ENCODE peak calls at places on chromosomes 6 and 20, in nine cellular contexts. C, B, K, A, X, U, I, W and Q are unnamed samples.

GRCh38 chr6:15638373-15638772 is 24.5 kb downstream of the DTNBP1 start:
- DNase-seq in C (no peak), B (no peak), K (no peak), A (no peak), X (no peak), U (no peak), I (no peak), W (no peak), Q (no peak)

GRCh38 chr20:50321797-50322480 is 131.3 kb downstream of the CEBPB start:
- DNase-seq in C (peak), B (peak), K (no peak), A (no peak), X (no peak), U (peak), I (no peak), W (peak), Q (no peak)

GRCh38 chr6:87155920-87156600 is 695 bp downstream of the ZNF292 start:
- DNase-seq in C (peak), B (peak), K (peak), A (no peak), X (peak), U (peak), I (peak), W (peak), Q (no peak)

GRCh38 chr20:1813101-1813529 is 82.1 kb upstream of the SIRPA start:
- DNase-seq in C (peak), B (peak), K (peak), A (peak), X (peak), U (peak), I (no peak), W (peak), Q (peak)

GRCh38 chr20:9332783-9333482 is 181.5 kb upstream of the LAMP5 start:
- DNase-seq in C (no peak), B (no peak), K (no peak), A (no peak), X (no peak), U (no peak), I (peak), W (no peak), Q (no peak)

GRCh38 chr20:21109144-21109543 is 3.0 kb upstream of the LINC00237 start:
- DNase-seq in C (no peak), B (no peak), K (no peak), A (no peak), X (no peak), U (no peak), I (no peak), W (peak), Q (no peak)

GRCh38 chr20:47205577-47206123 is 150.8 kb downstream of the ZMYND8 start:
- DNase-seq in C (peak), B (peak), K (peak), A (no peak), X (peak), U (peak), I (peak), W (peak), Q (no peak)

GRCh38 chr6:157603314-157603940 is 219.6 kb upstream of the SNX9 start:
- DNase-seq in C (no peak), B (no peak), K (no peak), A (no peak), X (no peak), U (peak), I (no peak), W (no peak), Q (no peak)

GRCh38 chr20:14826926-14827325 is 489.5 kb upstream of the FLRT3 start:
- DNase-seq in C (no peak), B (no peak), K (no peak), A (no peak), X (no peak), U (no peak), I (peak), W (no peak), Q (no peak)

GRCh38 chr6:1612902-1613301 is 3.2 kb downstream of the FOXC1 start:
- DNase-seq in C (peak), B (peak), K (no peak), A (peak), X (no peak), U (no peak), I (no peak), W (peak), Q (no peak)

GRCh38 chr6:138824482-138825134 is 28.7 kb downstream of the ECT2L start:
- DNase-seq in C (peak), B (peak), K (no peak), A (no peak), X (no peak), U (no peak), I (no peak), W (peak), Q (no peak)

GRCh38 chr6:151548201-151548600 is 54.4 kb downstream of the CCDC170 start:
- DNase-seq in C (no peak), B (no peak), K (no peak), A (no peak), X (no peak), U (no peak), I (no peak), W (no peak), Q (no peak)

GRCh38 chr20:6993016-6993415 is 225.5 kb downstream of the BMP2 start:
- DNase-seq in C (peak), B (peak), K (no peak), A (no peak), X (peak), U (no peak), I (no peak), W (peak), Q (peak)

GRCh38 chr20:8161262-8162071 is 29.4 kb downstream of the PLCB1 start:
- DNase-seq in C (peak), B (no peak), K (peak), A (no peak), X (no peak), U (no peak), I (no peak), W (peak), Q (no peak)

GRCh38 chr20:61464634-61465033 is 212.6 kb downstream of the CDH4 start:
- DNase-seq in C (no peak), B (no peak), K (no peak), A (no peak), X (no peak), U (no peak), I (no peak), W (no peak), Q (no peak)

GRCh38 chr20:9439806-9440205 is 74.6 kb upstream of the LAMP5 start:
- DNase-seq in C (no peak), B (no peak), K (no peak), A (no peak), X (no peak), U (no peak), I (no peak), W (no peak), Q (no peak)

GRCh38 chr6:43395822-43396221 is 26.4 kb upstream of the ZNF318 start:
- DNase-seq in C (no peak), B (no peak), K (peak), A (no peak), X (no peak), U (no peak), I (no peak), W (no peak), Q (no peak)

GRCh38 chr20:47854687-47855212 is 69.5 kb upstream of the SULF2 start:
- DNase-seq in C (peak), B (peak), K (no peak), A (no peak), X (peak), U (no peak), I (peak), W (peak), Q (no peak)

GRCh38 chr6:115058414-115059211 is 715.8 kb upstream of the HS3ST5 start:
- DNase-seq in C (no peak), B (no peak), K (no peak), A (no peak), X (no peak), U (no peak), I (no peak), W (no peak), Q (no peak)

GRCh38 chr20:17849901-17850673 is 118.5 kb downstream of the SNX5 start:
- DNase-seq in C (peak), B (peak), K (peak), A (peak), X (peak), U (peak), I (no peak), W (peak), Q (peak)

GRCh38 chr20:23889775-23890187 is 10.2 kb upstream of the CST5 start:
- DNase-seq in C (no peak), B (no peak), K (no peak), A (peak), X (peak), U (peak), I (peak), W (peak), Q (no peak)

GRCh38 chr20:36472656-36473071 is 68.7 kb upstream of the MYL9 start:
- DNase-seq in C (peak), B (no peak), K (peak), A (no peak), X (peak), U (no peak), I (peak), W (no peak), Q (no peak)

GRCh38 chr20:57131601-57132391 is 134.6 kb downstream of the BMP7 start:
- DNase-seq in C (no peak), B (no peak), K (no peak), A (no peak), X (no peak), U (no peak), I (no peak), W (no peak), Q (no peak)

GRCh38 chr20:53695797-53696527 is 102.3 kb upstream of the ZNF217 start:
- DNase-seq in C (no peak), B (no peak), K (no peak), A (no peak), X (no peak), U (no peak), I (peak), W (no peak), Q (no peak)

GRCh38 chr6:137488736-137489409 is 5.3 kb downstream of the OLIG3 start:
- DNase-seq in C (no peak), B (no peak), K (no peak), A (no peak), X (no peak), U (no peak), I (no peak), W (no peak), Q (no peak)

GRCh38 chr6:27234576-27234975 is 12.9 kb upstream of the PRSS16 start:
- DNase-seq in C (no peak), B (no peak), K (no peak), A (no peak), X (no peak), U (no peak), I (no peak), W (no peak), Q (no peak)

GRCh38 chr6:165729307-165729936 is 66.4 kb upstream of the PDE10A start:
- DNase-seq in C (no peak), B (no peak), K (no peak), A (no peak), X (peak), U (peak), I (peak), W (peak), Q (no peak)

GRCh38 chr6:25889877-25890853 is 16.1 kb upstream of the SLC17A3 start:
- DNase-seq in C (peak), B (peak), K (no peak), A (peak), X (peak), U (no peak), I (peak), W (peak), Q (no peak)

DNA sequence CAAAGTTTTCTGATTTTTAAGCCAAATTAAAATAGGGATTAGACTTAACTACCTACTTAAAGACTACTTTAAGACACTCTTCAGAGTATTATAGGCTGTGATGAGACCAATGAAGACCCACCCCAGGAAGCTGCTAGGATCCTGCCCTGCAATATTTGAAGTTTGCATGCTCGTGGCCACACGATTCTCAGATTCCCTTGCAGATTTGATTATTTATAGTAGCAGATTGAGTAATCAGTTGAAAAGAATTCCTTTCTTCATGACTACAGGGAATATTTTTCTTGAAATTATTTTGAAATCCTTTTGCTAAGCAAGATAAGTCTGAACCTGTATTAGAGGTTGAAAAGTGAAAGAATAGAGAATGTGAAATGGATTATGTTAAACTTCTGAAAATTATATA is 122.3 kb downstream of the B3GAT2 start:
- DNase-seq in C (peak), B (peak), K (no peak), A (no peak), X (no peak), U (no peak), I (no peak), W (peak), Q (no peak)
- H3K4me3 ChIP-seq in C (no peak), B (no peak), K (no peak), A (no peak), X (no peak), U (no peak), I (no peak), W (no peak), Q (no peak)

GRCh38 chr6:150352321-150353296 is 16.2 kb upstream of the IYD start:
- DNase-seq in C (peak), B (peak), K (no peak), A (peak), X (peak), U (no peak), I (no peak), W (peak), Q (no peak)
- TF ChIP-seq CTCF in C (no peak), B (no peak), K (no peak), A (peak), X (no peak), U (no peak), I (no peak), W (no peak), Q (peak)

DNA sequence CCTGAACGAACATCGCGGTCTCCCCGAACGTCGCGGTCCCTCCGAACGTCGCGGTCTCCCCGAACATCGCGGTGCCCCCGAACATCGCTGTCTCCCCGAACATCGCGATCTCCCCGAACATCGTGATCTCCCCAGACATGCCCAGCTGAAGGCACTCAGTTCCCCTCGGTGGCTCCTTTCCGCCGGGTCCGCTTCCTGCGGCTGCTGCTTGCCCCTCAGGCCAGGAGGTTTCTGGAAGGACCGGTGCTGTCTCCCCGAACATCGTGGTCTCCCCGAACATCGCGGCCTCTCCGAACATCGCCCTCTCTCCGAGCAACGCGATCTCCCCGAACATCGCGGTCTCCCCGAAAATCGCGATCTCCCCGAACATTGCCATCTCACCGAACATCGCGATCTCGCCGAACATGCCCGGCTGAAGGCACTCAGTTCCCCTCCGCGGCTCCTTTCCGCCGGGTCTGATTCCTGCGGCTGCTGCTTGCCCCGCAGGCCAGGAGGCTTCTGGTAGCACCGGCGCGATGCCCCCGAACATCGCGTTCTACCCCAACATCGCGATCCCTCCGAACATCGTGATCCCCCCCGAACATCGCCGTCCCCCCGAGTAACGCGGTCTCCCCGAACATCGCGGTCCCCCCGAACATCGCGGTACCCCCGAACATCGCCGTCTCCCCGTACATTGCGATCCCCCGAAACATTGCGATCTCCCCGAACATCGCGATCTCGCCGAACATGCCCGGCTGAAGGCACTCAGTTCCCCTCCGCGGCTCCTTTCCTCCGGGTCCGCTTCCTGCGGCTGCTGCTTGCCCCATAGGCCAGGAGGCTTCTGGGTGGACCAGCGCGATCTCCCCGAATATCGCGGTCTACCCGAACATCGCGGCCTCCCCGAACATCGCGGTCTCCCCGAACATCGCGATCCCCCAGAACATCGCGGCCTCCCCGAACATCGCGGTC is 774 bp downstream of the ULBP1 start:
- DNase-seq in C (peak), B (peak), K (no peak), A (no peak), X (no peak), U (no peak), I (no peak), W (no peak), Q (no peak)
- H3K4me3 ChIP-seq in C (peak), B (peak), K (peak), A (peak), X (peak), U (peak), I (peak), W (peak), Q (peak)

DNA sequence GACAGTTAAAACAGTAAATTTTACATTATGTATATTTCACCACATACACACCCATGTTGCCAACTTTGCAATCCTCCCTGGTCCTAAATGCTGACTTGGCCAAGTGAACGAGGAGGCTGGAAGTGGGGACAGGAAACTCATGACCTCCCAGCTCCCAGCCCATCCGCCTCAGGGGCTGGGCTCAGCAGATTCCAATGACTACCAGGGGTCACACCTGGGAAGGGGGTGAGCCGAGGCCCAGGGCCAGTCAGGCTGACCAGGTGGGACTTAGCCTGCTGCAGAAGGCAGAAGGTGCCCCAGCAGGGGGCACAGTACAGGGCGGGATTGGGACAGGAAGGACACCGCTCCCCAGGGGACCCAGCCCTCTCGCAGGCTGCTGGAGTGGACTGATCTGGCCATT is 2.4 kb downstream of the SIGLEC1 start:
- DNase-seq in C (no peak), B (no peak), K (peak), A (no peak), X (no peak), U (no peak), I (no peak), W (no peak), Q (no peak)
- TF ChIP-seq CTCF in C (no peak), B (no peak), K (no peak), A (no peak), X (no peak), U (no peak), I (peak), W (no peak), Q (no peak)

DNA sequence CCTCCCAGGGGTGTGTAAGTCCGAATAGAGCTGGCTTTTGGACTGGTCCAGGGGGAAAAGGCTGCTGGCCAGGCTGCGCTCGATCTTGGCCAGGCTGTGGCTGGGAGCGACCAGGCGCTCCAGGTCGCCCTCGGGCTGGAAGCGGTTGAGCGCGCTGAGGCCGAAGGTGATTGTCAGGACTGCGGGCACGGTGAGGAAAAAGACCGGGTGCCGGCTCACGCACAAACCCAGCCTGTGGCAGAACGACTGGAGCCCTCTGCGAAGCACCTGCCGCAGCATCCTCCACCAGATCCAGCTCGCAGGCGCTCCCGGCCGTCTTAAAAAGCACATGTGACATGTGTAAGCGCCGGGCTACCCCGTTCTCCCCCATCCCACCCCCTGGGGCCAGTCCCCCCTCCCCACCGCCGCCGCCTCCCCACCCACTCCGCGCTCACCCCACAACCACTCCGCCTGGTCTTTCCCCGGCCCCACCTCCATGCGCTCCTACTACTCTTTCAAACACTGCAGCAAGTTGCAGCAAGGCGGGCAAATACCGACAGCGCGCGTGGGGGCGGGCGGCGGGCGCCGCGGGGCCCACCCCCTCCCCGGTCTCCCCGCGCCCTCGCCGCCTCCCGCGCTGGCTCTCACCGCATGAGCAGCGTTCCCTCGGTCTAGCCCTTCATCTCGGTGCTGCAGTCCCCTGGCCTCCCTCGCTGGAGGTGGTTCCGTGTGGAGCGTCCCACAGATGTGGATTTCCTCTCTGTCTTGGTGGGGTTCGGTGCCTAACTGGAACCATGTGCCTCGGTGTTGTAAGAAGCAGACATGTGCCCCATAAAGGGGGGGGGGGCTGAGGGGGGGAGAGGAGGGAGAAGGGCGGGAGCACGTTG is 42.4 kb downstream of the PTCHD4 start:
- DNase-seq in C (peak), B (no peak), K (no peak), A (no peak), X (no peak), U (no peak), I (peak), W (no peak), Q (no peak)
- H3K4me3 ChIP-seq in C (no peak), B (no peak), K (peak), A (peak), X (peak), U (no peak), I (no peak), W (peak), Q (peak)